ENCODE peak calls at places on chromosomes 1 and 21, in nine cellular contexts. One of them, this sample, is unnamed.
A peak's percentile ranks its signal among the peaks of the same experiment; 100 is the strongest.

GRCh38 chr1:43883321-43883720 is 50.3 kb upstream of the ARTN start:
- DNase-seq in tibial artery: no peak
- DNase-seq in A673: no peak
- DNase-seq in mesendoderm: no peak
- DNase-seq in GM06990: no peak
- DNase-seq in prostate gland: no peak
- DNase-seq in CD8-positive, alpha-beta memory T cell: no peak
- DNase-seq in right lobe of liver: no peak
- DNase-seq in lung: no peak
- DNase-seq in this sample: no peak

GRCh38 chr1:224380003-224380402 is 23.3 kb downstream of the CNIH4 start:
- DNase-seq in tibial artery: no peak
- DNase-seq in A673: no peak
- DNase-seq in mesendoderm: no peak
- DNase-seq in GM06990: peak; percentile 29
- DNase-seq in prostate gland: no peak
- DNase-seq in CD8-positive, alpha-beta memory T cell: peak; percentile 25
- DNase-seq in right lobe of liver: no peak
- DNase-seq in lung: no peak
- DNase-seq in this sample: no peak

GRCh38 chr21:25689226-25689625 is 45.5 kb downstream of the ATP5PF start:
- DNase-seq in tibial artery: no peak
- DNase-seq in A673: no peak
- DNase-seq in mesendoderm: no peak
- DNase-seq in GM06990: no peak
- DNase-seq in prostate gland: no peak
- DNase-seq in CD8-positive, alpha-beta memory T cell: no peak
- DNase-seq in right lobe of liver: no peak
- DNase-seq in lung: no peak
- DNase-seq in this sample: no peak

GRCh38 chr1:167533851-167534300 is 15.5 kb upstream of the CD247 start:
- DNase-seq in tibial artery: peak; percentile 38
- DNase-seq in A673: peak; percentile 72
- DNase-seq in mesendoderm: peak; percentile 81
- DNase-seq in GM06990: no peak
- DNase-seq in prostate gland: peak; percentile 54
- DNase-seq in CD8-positive, alpha-beta memory T cell: peak; percentile 57
- DNase-seq in right lobe of liver: no peak
- DNase-seq in lung: peak; percentile 60
- DNase-seq in this sample: peak; percentile 76

GRCh38 chr1:14037101-14037807 is 337.3 kb downstream of the PRDM2 start:
- DNase-seq in tibial artery: no peak
- DNase-seq in A673: no peak
- DNase-seq in mesendoderm: no peak
- DNase-seq in GM06990: no peak
- DNase-seq in prostate gland: no peak
- DNase-seq in CD8-positive, alpha-beta memory T cell: no peak
- DNase-seq in right lobe of liver: no peak
- DNase-seq in lung: no peak
- DNase-seq in this sample: no peak

GRCh38 chr1:108601708-108602410 is 42.0 kb downstream of the EEIG2 start:
- DNase-seq in tibial artery: no peak
- DNase-seq in A673: no peak
- DNase-seq in mesendoderm: peak; percentile 36
- DNase-seq in GM06990: no peak
- DNase-seq in prostate gland: no peak
- DNase-seq in CD8-positive, alpha-beta memory T cell: no peak
- DNase-seq in right lobe of liver: no peak
- DNase-seq in lung: no peak
- DNase-seq in this sample: no peak

GRCh38 chr1:247375747-247376146 is 40.2 kb upstream of the NLRP3 start:
- DNase-seq in tibial artery: no peak
- DNase-seq in A673: no peak
- DNase-seq in mesendoderm: peak; percentile 43
- DNase-seq in GM06990: no peak
- DNase-seq in prostate gland: no peak
- DNase-seq in CD8-positive, alpha-beta memory T cell: no peak
- DNase-seq in right lobe of liver: no peak
- DNase-seq in lung: no peak
- DNase-seq in this sample: no peak

GRCh38 chr21:41571938-41572510 is 64.1 kb upstream of the TMPRSS2 start:
- DNase-seq in tibial artery: no peak
- DNase-seq in A673: no peak
- DNase-seq in mesendoderm: no peak
- DNase-seq in GM06990: no peak
- DNase-seq in prostate gland: no peak
- DNase-seq in CD8-positive, alpha-beta memory T cell: no peak
- DNase-seq in right lobe of liver: no peak
- DNase-seq in lung: no peak
- DNase-seq in this sample: no peak

GRCh38 chr1:176656257-176656995 is 193.5 kb downstream of the PAPPA2 start:
- DNase-seq in tibial artery: peak; percentile 30
- DNase-seq in A673: no peak
- DNase-seq in mesendoderm: peak; percentile 40
- DNase-seq in GM06990: no peak
- DNase-seq in prostate gland: no peak
- DNase-seq in CD8-positive, alpha-beta memory T cell: no peak
- DNase-seq in right lobe of liver: no peak
- DNase-seq in lung: no peak
- DNase-seq in this sample: no peak

GRCh38 chr21:34814529-34814951 is 145.7 kb downstream of the CLIC6 start:
- DNase-seq in tibial artery: no peak
- DNase-seq in A673: no peak
- DNase-seq in mesendoderm: no peak
- DNase-seq in GM06990: no peak
- DNase-seq in prostate gland: no peak
- DNase-seq in CD8-positive, alpha-beta memory T cell: no peak
- DNase-seq in right lobe of liver: no peak
- DNase-seq in lung: no peak
- DNase-seq in this sample: no peak

GRCh38 chr1:226668173-226668560 is 70.9 kb downstream of the ITPKB start:
- DNase-seq in tibial artery: no peak
- DNase-seq in A673: no peak
- DNase-seq in mesendoderm: no peak
- DNase-seq in GM06990: no peak
- DNase-seq in prostate gland: no peak
- DNase-seq in CD8-positive, alpha-beta memory T cell: no peak
- DNase-seq in right lobe of liver: no peak
- DNase-seq in lung: no peak
- DNase-seq in this sample: no peak

GRCh38 chr1:112956503-112957132 is 622 bp upstream of the SLC16A1 start:
- DNase-seq in tibial artery: peak; percentile 38
- DNase-seq in A673: no peak
- DNase-seq in mesendoderm: peak; percentile 87
- DNase-seq in GM06990: no peak
- DNase-seq in prostate gland: peak; percentile 10
- DNase-seq in CD8-positive, alpha-beta memory T cell: peak; percentile 32
- DNase-seq in right lobe of liver: peak; percentile 72
- DNase-seq in lung: peak; percentile 29
- DNase-seq in this sample: no peak

GRCh38 chr1:167670563-167670962 is 40.5 kb downstream of the RCSD1 start:
- DNase-seq in tibial artery: no peak
- DNase-seq in A673: no peak
- DNase-seq in mesendoderm: no peak
- DNase-seq in GM06990: no peak
- DNase-seq in prostate gland: no peak
- DNase-seq in CD8-positive, alpha-beta memory T cell: no peak
- DNase-seq in right lobe of liver: no peak
- DNase-seq in lung: no peak
- DNase-seq in this sample: no peak

GRCh38 chr1:157284446-157284845 is 146.3 kb upstream of the ETV3 start:
- DNase-seq in tibial artery: no peak
- DNase-seq in A673: no peak
- DNase-seq in mesendoderm: no peak
- DNase-seq in GM06990: no peak
- DNase-seq in prostate gland: no peak
- DNase-seq in CD8-positive, alpha-beta memory T cell: no peak
- DNase-seq in right lobe of liver: no peak
- DNase-seq in lung: no peak
- DNase-seq in this sample: no peak
- H3K4me3 ChIP-seq in tibial artery: no peak overlapping the region
- H3K4me3 ChIP-seq in A673: no peak overlapping the region
- H3K4me3 ChIP-seq in mesendoderm: no peak overlapping the region
- H3K4me3 ChIP-seq in GM06990: no peak overlapping the region
- H3K4me3 ChIP-seq in prostate gland: no peak overlapping the region
- H3K4me3 ChIP-seq in CD8-positive, alpha-beta memory T cell: no peak overlapping the region
- H3K4me3 ChIP-seq in right lobe of liver: no peak overlapping the region
- H3K4me3 ChIP-seq in lung: no peak overlapping the region
- H3K4me3 ChIP-seq in this sample: no peak overlapping the region

GRCh38 chr21:31135536-31136184 is 97.4 kb upstream of the KRTAP19-8 start:
- DNase-seq in tibial artery: no peak
- DNase-seq in A673: no peak
- DNase-seq in mesendoderm: no peak
- DNase-seq in GM06990: no peak
- DNase-seq in prostate gland: no peak
- DNase-seq in CD8-positive, alpha-beta memory T cell: no peak
- DNase-seq in right lobe of liver: no peak
- DNase-seq in lung: no peak
- DNase-seq in this sample: no peak

GRCh38 chr21:31136891-31137290 is 98.6 kb upstream of the KRTAP19-8 start:
- DNase-seq in tibial artery: no peak
- DNase-seq in A673: peak; percentile 73
- DNase-seq in mesendoderm: no peak
- DNase-seq in GM06990: no peak
- DNase-seq in prostate gland: no peak
- DNase-seq in CD8-positive, alpha-beta memory T cell: no peak
- DNase-seq in right lobe of liver: no peak
- DNase-seq in lung: no peak
- DNase-seq in this sample: no peak

GRCh38 chr21:31132574-31133242 is 94.4 kb upstream of the KRTAP19-8 start:
- DNase-seq in tibial artery: no peak
- DNase-seq in A673: no peak
- DNase-seq in mesendoderm: no peak
- DNase-seq in GM06990: no peak
- DNase-seq in prostate gland: no peak
- DNase-seq in CD8-positive, alpha-beta memory T cell: peak; percentile 36
- DNase-seq in right lobe of liver: no peak
- DNase-seq in lung: no peak
- DNase-seq in this sample: no peak

GRCh38 chr21:31130821-31131220 is 92.5 kb upstream of the KRTAP19-8 start:
- DNase-seq in tibial artery: no peak
- DNase-seq in A673: no peak
- DNase-seq in mesendoderm: no peak
- DNase-seq in GM06990: no peak
- DNase-seq in prostate gland: no peak
- DNase-seq in CD8-positive, alpha-beta memory T cell: no peak
- DNase-seq in right lobe of liver: no peak
- DNase-seq in lung: no peak
- DNase-seq in this sample: no peak

DNA sequence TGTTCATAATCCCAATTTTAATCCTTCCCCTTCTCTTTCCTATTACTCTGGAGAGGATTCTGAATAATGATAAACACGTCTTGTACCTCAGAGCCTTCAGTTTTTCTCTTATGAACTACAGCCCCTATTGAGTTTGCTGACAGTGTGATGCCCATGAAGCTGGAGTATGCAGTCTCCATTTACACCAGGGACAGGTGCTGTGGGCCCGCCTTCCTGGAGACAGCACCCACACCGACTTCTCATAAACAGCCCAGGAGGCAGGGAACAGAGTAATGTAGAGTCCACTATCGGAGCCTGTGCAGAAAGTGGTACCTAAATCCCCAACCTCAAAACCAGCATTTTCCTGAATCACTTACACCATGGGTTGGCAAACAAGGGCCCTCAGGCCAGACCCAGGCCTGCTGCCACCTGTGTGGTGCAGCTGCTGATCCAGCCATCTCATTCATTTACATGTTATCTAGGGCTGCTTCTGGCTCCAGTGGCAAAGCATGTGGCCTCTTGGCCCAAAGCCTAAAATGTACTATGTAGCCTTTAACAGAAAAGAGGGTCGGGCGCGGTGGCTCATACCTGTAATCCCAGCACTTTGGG is 95.1 kb upstream of the KRTAP19-8 start:
- DNase-seq in tibial artery: no peak
- DNase-seq in A673: no peak
- DNase-seq in mesendoderm: no peak
- DNase-seq in GM06990: no peak
- DNase-seq in prostate gland: no peak
- DNase-seq in CD8-positive, alpha-beta memory T cell: no peak
- DNase-seq in right lobe of liver: no peak
- DNase-seq in lung: no peak
- DNase-seq in this sample: no peak
- H3K4me3 ChIP-seq in tibial artery: no peak overlapping the region
- H3K4me3 ChIP-seq in A673: no peak overlapping the region
- H3K4me3 ChIP-seq in mesendoderm: no peak overlapping the region
- H3K4me3 ChIP-seq in GM06990: no peak overlapping the region
- H3K4me3 ChIP-seq in prostate gland: no peak overlapping the region
- H3K4me3 ChIP-seq in CD8-positive, alpha-beta memory T cell: peak overlapping the region; percentile 5
- H3K4me3 ChIP-seq in right lobe of liver: no peak overlapping the region
- H3K4me3 ChIP-seq in lung: no peak overlapping the region
- H3K4me3 ChIP-seq in this sample: no peak overlapping the region

GRCh38 chr1:48472747-48473146 is 743 bp upstream of the SPATA6 start:
- DNase-seq in tibial artery: no peak
- DNase-seq in A673: no peak
- DNase-seq in mesendoderm: no peak
- DNase-seq in GM06990: no peak
- DNase-seq in prostate gland: no peak
- DNase-seq in CD8-positive, alpha-beta memory T cell: no peak
- DNase-seq in right lobe of liver: no peak
- DNase-seq in lung: no peak
- DNase-seq in this sample: no peak

GRCh38 chr1:48471603-48472576 is at the start of gene SPATA6:
- DNase-seq in tibial artery: peak; percentile 96
- DNase-seq in A673: peak; percentile 95
- DNase-seq in mesendoderm: peak; percentile 98
- DNase-seq in GM06990: peak; percentile 88
- DNase-seq in prostate gland: peak; percentile 97
- DNase-seq in CD8-positive, alpha-beta memory T cell: peak; percentile 61
- DNase-seq in right lobe of liver: peak; percentile 99
- DNase-seq in lung: peak; percentile 98
- DNase-seq in this sample: peak; percentile 98

GRCh38 chr1:48470506-48470905 is 1.5 kb downstream of the SPATA6 start:
- DNase-seq in tibial artery: peak; percentile 53
- DNase-seq in A673: no peak
- DNase-seq in mesendoderm: peak; percentile 58
- DNase-seq in GM06990: no peak
- DNase-seq in prostate gland: peak; percentile 27
- DNase-seq in CD8-positive, alpha-beta memory T cell: no peak
- DNase-seq in right lobe of liver: no peak
- DNase-seq in lung: peak; percentile 53
- DNase-seq in this sample: peak; percentile 57

GRCh38 chr1:48471103-48471502 is 901 bp downstream of the SPATA6 start:
- DNase-seq in tibial artery: peak; percentile 38
- DNase-seq in A673: no peak
- DNase-seq in mesendoderm: peak; percentile 48
- DNase-seq in GM06990: no peak
- DNase-seq in prostate gland: no peak
- DNase-seq in CD8-positive, alpha-beta memory T cell: no peak
- DNase-seq in right lobe of liver: no peak
- DNase-seq in lung: no peak
- DNase-seq in this sample: no peak

GRCh38 chr1:48469616-48470500 is 2.1 kb downstream of the SPATA6 start:
- DNase-seq in tibial artery: peak; percentile 75
- DNase-seq in A673: peak; percentile 3
- DNase-seq in mesendoderm: peak; percentile 11
- DNase-seq in GM06990: no peak
- DNase-seq in prostate gland: peak; percentile 78
- DNase-seq in CD8-positive, alpha-beta memory T cell: no peak
- DNase-seq in right lobe of liver: no peak
- DNase-seq in lung: peak; percentile 63
- DNase-seq in this sample: peak; percentile 71
- H3K4me3 ChIP-seq in tibial artery: peak overlapping the region; percentile 88
- H3K4me3 ChIP-seq in A673: no peak overlapping the region
- H3K4me3 ChIP-seq in mesendoderm: no peak overlapping the region
- H3K4me3 ChIP-seq in GM06990: no peak overlapping the region
- H3K4me3 ChIP-seq in prostate gland: peak overlapping the region; percentile 77
- H3K4me3 ChIP-seq in CD8-positive, alpha-beta memory T cell: no peak overlapping the region
- H3K4me3 ChIP-seq in right lobe of liver: no peak overlapping the region
- H3K4me3 ChIP-seq in lung: no peak overlapping the region
- H3K4me3 ChIP-seq in this sample: peak overlapping the region; percentile 84

GRCh38 chr1:153539395-153540093 is 1.2 kb downstream of the S100A5 start:
- DNase-seq in tibial artery: no peak
- DNase-seq in A673: no peak
- DNase-seq in mesendoderm: no peak
- DNase-seq in GM06990: no peak
- DNase-seq in prostate gland: no peak
- DNase-seq in CD8-positive, alpha-beta memory T cell: no peak
- DNase-seq in right lobe of liver: no peak
- DNase-seq in lung: no peak
- DNase-seq in this sample: no peak
- H3K4me3 ChIP-seq in tibial artery: no peak overlapping the region
- H3K4me3 ChIP-seq in A673: no peak overlapping the region
- H3K4me3 ChIP-seq in mesendoderm: no peak overlapping the region
- H3K4me3 ChIP-seq in GM06990: no peak overlapping the region
- H3K4me3 ChIP-seq in prostate gland: no peak overlapping the region
- H3K4me3 ChIP-seq in CD8-positive, alpha-beta memory T cell: peak overlapping the region; percentile 58
- H3K4me3 ChIP-seq in right lobe of liver: no peak overlapping the region
- H3K4me3 ChIP-seq in lung: no peak overlapping the region
- H3K4me3 ChIP-seq in this sample: no peak overlapping the region

This sample was measured in stomach.